ENCODE peak calls at places on chromosome X, in six cellular contexts. One of them, this sample, is unnamed.

GRCh38 chrX:131677655-131678628 is 134.1 kb downstream of the OR13H1 start:
- DNase-seq in mammary epithelial cell: peak; percentile 6
- DNase-seq in activated CD4-positive, alpha-beta T cell treated with anti-CD3 and anti-CD28 coated beads, Interleukin-2, amount 50 U/mL, for 48 hours: peak; percentile 45
- DNase-seq in OCI-LY7: peak; percentile 37
- DNase-seq in GM12878: no peak
- DNase-seq in RCC 7860: peak; percentile 6
- DNase-seq in this sample: peak; percentile 12

GRCh38 chrX:48761674-48762471 is at the start of gene GLOD5:
- DNase-seq in GM12878: no peak
- DNase-seq in RCC 7860: no peak
- DNase-seq in OCI-LY7: peak; percentile 5
- DNase-seq in mammary epithelial cell: peak; percentile 57
- DNase-seq in activated CD4-positive, alpha-beta T cell treated with anti-CD3 and anti-CD28 coated beads, Interleukin-2, amount 50 U/mL, for 48 hours: peak; percentile 9
- DNase-seq in this sample: no peak

GRCh38 chrX:25005382-25006185 is 10.2 kb downstream of the ARX start:
- DNase-seq in RCC 7860: no peak
- DNase-seq in mammary epithelial cell: no peak
- DNase-seq in activated CD4-positive, alpha-beta T cell treated with anti-CD3 and anti-CD28 coated beads, Interleukin-2, amount 50 U/mL, for 48 hours: no peak
- DNase-seq in OCI-LY7: no peak
- DNase-seq in GM12878: no peak
- DNase-seq in this sample: no peak

GRCh38 chrX:134294548-134294947 is 57.6 kb downstream of the CCDC160 start:
- DNase-seq in RCC 7860: no peak
- DNase-seq in activated CD4-positive, alpha-beta T cell treated with anti-CD3 and anti-CD28 coated beads, Interleukin-2, amount 50 U/mL, for 48 hours: no peak
- DNase-seq in OCI-LY7: peak; percentile 0
- DNase-seq in mammary epithelial cell: no peak
- DNase-seq in GM12878: no peak
- DNase-seq in this sample: no peak

GRCh38 chrX:99353412-99353811 is 1056.7 kb downstream of the PCDH19 start:
- DNase-seq in RCC 7860: no peak
- DNase-seq in activated CD4-positive, alpha-beta T cell treated with anti-CD3 and anti-CD28 coated beads, Interleukin-2, amount 50 U/mL, for 48 hours: no peak
- DNase-seq in mammary epithelial cell: no peak
- DNase-seq in OCI-LY7: no peak
- DNase-seq in GM12878: no peak
- DNase-seq in this sample: no peak

GRCh38 chrX:38612281-38612680 is 50.9 kb downstream of the TSPAN7 start:
- DNase-seq in mammary epithelial cell: no peak
- DNase-seq in activated CD4-positive, alpha-beta T cell treated with anti-CD3 and anti-CD28 coated beads, Interleukin-2, amount 50 U/mL, for 48 hours: no peak
- DNase-seq in RCC 7860: no peak
- DNase-seq in GM12878: no peak
- DNase-seq in OCI-LY7: no peak
- DNase-seq in this sample: no peak

GRCh38 chrX:104113237-104113965 is 1.1 kb downstream of the ZCCHC18 start:
- DNase-seq in mammary epithelial cell: peak; percentile 53
- DNase-seq in GM12878: no peak
- DNase-seq in RCC 7860: peak; percentile 47
- DNase-seq in activated CD4-positive, alpha-beta T cell treated with anti-CD3 and anti-CD28 coated beads, Interleukin-2, amount 50 U/mL, for 48 hours: peak; percentile 61
- DNase-seq in OCI-LY7: peak; percentile 70
- DNase-seq in this sample: peak; percentile 19

GRCh38 chrX:38796926-38797325 is 4.3 kb upstream of the MID1IP1 start:
- DNase-seq in activated CD4-positive, alpha-beta T cell treated with anti-CD3 and anti-CD28 coated beads, Interleukin-2, amount 50 U/mL, for 48 hours: no peak
- DNase-seq in OCI-LY7: no peak
- DNase-seq in RCC 7860: no peak
- DNase-seq in mammary epithelial cell: peak; percentile 35
- DNase-seq in GM12878: no peak
- DNase-seq in this sample: no peak

GRCh38 chrX:117843749-117844148 is 272.9 kb downstream of the KLHL13 start:
- DNase-seq in RCC 7860: no peak
- DNase-seq in GM12878: no peak
- DNase-seq in mammary epithelial cell: no peak
- DNase-seq in activated CD4-positive, alpha-beta T cell treated with anti-CD3 and anti-CD28 coated beads, Interleukin-2, amount 50 U/mL, for 48 hours: no peak
- DNase-seq in OCI-LY7: no peak
- DNase-seq in this sample: no peak

GRCh38 chrX:140980271-140980670 is 22.1 kb upstream of the SPANXB1 start:
- DNase-seq in RCC 7860: no peak
- DNase-seq in GM12878: no peak
- DNase-seq in activated CD4-positive, alpha-beta T cell treated with anti-CD3 and anti-CD28 coated beads, Interleukin-2, amount 50 U/mL, for 48 hours: no peak
- DNase-seq in OCI-LY7: no peak
- DNase-seq in mammary epithelial cell: no peak
- DNase-seq in this sample: no peak

This sample was measured in amygdala.